ENCODE peak calls at places on chromosomes 12 and 14, in nine cellular contexts. One of them, this sample, is unnamed.

GRCh38 chr12:46299846-46300245 is 31.0 kb upstream of the SLC38A1 start:
- DNase-seq in posterior vena cava: no peak
- DNase-seq in A549: no peak
- DNase-seq in OCI-LY7: no peak
- DNase-seq in AML-193: no peak
- DNase-seq in pancreas: no peak
- DNase-seq in ELR: no peak
- DNase-seq in posterior cingulate gyrus: no peak
- DNase-seq in NCI-H1417: peak
- DNase-seq in this sample: no peak

GRCh38 chr14:24576766-24577165 is 716 bp upstream of the CTSG start:
- DNase-seq in posterior vena cava: no peak
- DNase-seq in A549: no peak
- DNase-seq in OCI-LY7: no peak
- DNase-seq in AML-193: peak
- DNase-seq in pancreas: no peak
- DNase-seq in ELR: no peak
- DNase-seq in posterior cingulate gyrus: no peak
- DNase-seq in NCI-H1417: no peak
- DNase-seq in this sample: no peak

GRCh38 chr12:58575281-58575680 is 345.0 kb downstream of the LRIG3 start:
- DNase-seq in posterior vena cava: no peak
- DNase-seq in A549: no peak
- DNase-seq in OCI-LY7: no peak
- DNase-seq in AML-193: no peak
- DNase-seq in pancreas: no peak
- DNase-seq in ELR: peak
- DNase-seq in posterior cingulate gyrus: no peak
- DNase-seq in NCI-H1417: no peak
- DNase-seq in this sample: no peak

GRCh38 chr12:49643961-49644619 is 20.7 kb downstream of the PRPF40B start:
- DNase-seq in posterior vena cava: no peak
- DNase-seq in A549: no peak
- DNase-seq in OCI-LY7: no peak
- DNase-seq in AML-193: no peak
- DNase-seq in pancreas: peak
- DNase-seq in ELR: no peak
- DNase-seq in posterior cingulate gyrus: no peak
- DNase-seq in NCI-H1417: no peak
- DNase-seq in this sample: no peak

GRCh38 chr12:100234166-100234565 is 32.7 kb downstream of the DEPDC4 start:
- DNase-seq in posterior vena cava: no peak
- DNase-seq in A549: no peak
- DNase-seq in OCI-LY7: no peak
- DNase-seq in AML-193: no peak
- DNase-seq in pancreas: no peak
- DNase-seq in ELR: peak
- DNase-seq in posterior cingulate gyrus: no peak
- DNase-seq in NCI-H1417: no peak
- DNase-seq in this sample: no peak

GRCh38 chr12:82638324-82638723 is 48.4 kb upstream of the TMTC2 start:
- DNase-seq in posterior vena cava: no peak
- DNase-seq in A549: no peak
- DNase-seq in OCI-LY7: no peak
- DNase-seq in AML-193: no peak
- DNase-seq in pancreas: no peak
- DNase-seq in ELR: no peak
- DNase-seq in posterior cingulate gyrus: no peak
- DNase-seq in NCI-H1417: no peak
- DNase-seq in this sample: no peak

GRCh38 chr14:69592923-69593677 is 18.3 kb upstream of the SUSD6 start:
- DNase-seq in posterior vena cava: peak
- DNase-seq in A549: no peak
- DNase-seq in OCI-LY7: no peak
- DNase-seq in AML-193: no peak
- DNase-seq in pancreas: no peak
- DNase-seq in ELR: no peak
- DNase-seq in posterior cingulate gyrus: no peak
- DNase-seq in NCI-H1417: no peak
- DNase-seq in this sample: no peak

GRCh38 chr12:94230357-94230905 is 82.1 kb downstream of the PLXNC1 start:
- DNase-seq in posterior vena cava: no peak
- DNase-seq in A549: no peak
- DNase-seq in OCI-LY7: peak
- DNase-seq in AML-193: no peak
- DNase-seq in pancreas: no peak
- DNase-seq in ELR: no peak
- DNase-seq in posterior cingulate gyrus: no peak
- DNase-seq in NCI-H1417: no peak
- DNase-seq in this sample: no peak

GRCh38 chr12:95637010-95637409 is 85.7 kb upstream of the USP44 start:
- DNase-seq in posterior vena cava: no peak
- DNase-seq in A549: no peak
- DNase-seq in OCI-LY7: no peak
- DNase-seq in AML-193: no peak
- DNase-seq in pancreas: no peak
- DNase-seq in ELR: no peak
- DNase-seq in posterior cingulate gyrus: no peak
- DNase-seq in NCI-H1417: no peak
- DNase-seq in this sample: no peak

GRCh38 chr14:97564334-97564733 is 767.2 kb downstream of the VRK1 start:
- DNase-seq in posterior vena cava: no peak
- DNase-seq in A549: no peak
- DNase-seq in OCI-LY7: no peak
- DNase-seq in AML-193: no peak
- DNase-seq in pancreas: no peak
- DNase-seq in ELR: no peak
- DNase-seq in posterior cingulate gyrus: no peak
- DNase-seq in NCI-H1417: no peak
- DNase-seq in this sample: no peak

GRCh38 chr14:73800970-73801515 is 50.6 kb upstream of the PTGR2 start:
- DNase-seq in posterior vena cava: no peak
- DNase-seq in A549: no peak
- DNase-seq in OCI-LY7: no peak
- DNase-seq in AML-193: no peak
- DNase-seq in pancreas: no peak
- DNase-seq in ELR: no peak
- DNase-seq in posterior cingulate gyrus: no peak
- DNase-seq in NCI-H1417: no peak
- DNase-seq in this sample: no peak

GRCh38 chr12:105922670-105923102 is 216.1 kb downstream of the NUAK1 start:
- DNase-seq in posterior vena cava: no peak
- DNase-seq in A549: peak
- DNase-seq in OCI-LY7: no peak
- DNase-seq in AML-193: no peak
- DNase-seq in pancreas: no peak
- DNase-seq in ELR: peak
- DNase-seq in posterior cingulate gyrus: no peak
- DNase-seq in NCI-H1417: no peak
- DNase-seq in this sample: no peak

GRCh38 chr14:58808828-58809227 is 171.1 kb downstream of the DACT1 start:
- DNase-seq in posterior vena cava: no peak
- DNase-seq in A549: peak
- DNase-seq in OCI-LY7: no peak
- DNase-seq in AML-193: no peak
- DNase-seq in pancreas: no peak
- DNase-seq in ELR: peak
- DNase-seq in posterior cingulate gyrus: peak
- DNase-seq in NCI-H1417: peak
- DNase-seq in this sample: no peak

GRCh38 chr12:45259732-45260480 is 44.0 kb downstream of the ANO6 start:
- DNase-seq in posterior vena cava: no peak
- DNase-seq in A549: peak
- DNase-seq in OCI-LY7: no peak
- DNase-seq in AML-193: peak
- DNase-seq in pancreas: no peak
- DNase-seq in ELR: peak
- DNase-seq in posterior cingulate gyrus: no peak
- DNase-seq in NCI-H1417: no peak
- DNase-seq in this sample: no peak

GRCh38 chr12:119601877-119602536 is 8.4 kb downstream of the TMEM233 start:
- DNase-seq in posterior vena cava: no peak
- DNase-seq in A549: no peak
- DNase-seq in OCI-LY7: no peak
- DNase-seq in AML-193: no peak
- DNase-seq in pancreas: no peak
- DNase-seq in ELR: no peak
- DNase-seq in posterior cingulate gyrus: no peak
- DNase-seq in NCI-H1417: no peak
- DNase-seq in this sample: no peak

GRCh38 chr12:48851883-48852733 is at the start of gene DDX23:
- DNase-seq in posterior vena cava: peak
- DNase-seq in A549: peak
- DNase-seq in OCI-LY7: peak
- DNase-seq in AML-193: peak
- DNase-seq in pancreas: peak
- DNase-seq in ELR: peak
- DNase-seq in posterior cingulate gyrus: peak
- DNase-seq in NCI-H1417: peak
- DNase-seq in this sample: peak

GRCh38 chr14:92546347-92547053 is 32.9 kb downstream of the RIN3 start:
- DNase-seq in posterior vena cava: no peak
- DNase-seq in A549: peak
- DNase-seq in OCI-LY7: no peak
- DNase-seq in AML-193: no peak
- DNase-seq in pancreas: no peak
- DNase-seq in ELR: peak
- DNase-seq in posterior cingulate gyrus: no peak
- DNase-seq in NCI-H1417: no peak
- DNase-seq in this sample: no peak

GRCh38 chr12:67067453-67068203 is 201.5 kb upstream of the CAND1 start:
- DNase-seq in posterior vena cava: no peak
- DNase-seq in A549: peak
- DNase-seq in OCI-LY7: no peak
- DNase-seq in AML-193: no peak
- DNase-seq in pancreas: no peak
- DNase-seq in ELR: no peak
- DNase-seq in posterior cingulate gyrus: no peak
- DNase-seq in NCI-H1417: no peak
- DNase-seq in this sample: no peak

GRCh38 chr12:89156862-89157262 is 195.4 kb downstream of the DUSP6 start:
- DNase-seq in posterior vena cava: no peak
- DNase-seq in A549: no peak
- DNase-seq in OCI-LY7: no peak
- DNase-seq in AML-193: peak
- DNase-seq in pancreas: no peak
- DNase-seq in ELR: peak
- DNase-seq in posterior cingulate gyrus: no peak
- DNase-seq in NCI-H1417: no peak
- DNase-seq in this sample: no peak

GRCh38 chr12:121253638-121254335 is 42.7 kb downstream of the CAMKK2 start:
- DNase-seq in posterior vena cava: no peak
- DNase-seq in A549: no peak
- DNase-seq in OCI-LY7: no peak
- DNase-seq in AML-193: no peak
- DNase-seq in pancreas: peak
- DNase-seq in ELR: no peak
- DNase-seq in posterior cingulate gyrus: no peak
- DNase-seq in NCI-H1417: no peak
- DNase-seq in this sample: no peak

GRCh38 chr14:54572316-54572715 is 5.4 kb downstream of the SAMD4A start:
- DNase-seq in posterior vena cava: no peak
- DNase-seq in A549: peak
- DNase-seq in OCI-LY7: peak
- DNase-seq in AML-193: peak
- DNase-seq in pancreas: no peak
- DNase-seq in ELR: peak
- DNase-seq in posterior cingulate gyrus: no peak
- DNase-seq in NCI-H1417: peak
- DNase-seq in this sample: no peak

GRCh38 chr12:124273630-124274029 is 21.3 kb upstream of the RFLNA start:
- DNase-seq in posterior vena cava: peak
- DNase-seq in A549: peak
- DNase-seq in OCI-LY7: peak
- DNase-seq in AML-193: peak
- DNase-seq in pancreas: no peak
- DNase-seq in ELR: peak
- DNase-seq in posterior cingulate gyrus: no peak
- DNase-seq in NCI-H1417: no peak
- DNase-seq in this sample: peak

GRCh38 chr12:117774986-117775775 is 193.6 kb downstream of the KSR2 start:
- DNase-seq in posterior vena cava: no peak
- DNase-seq in A549: no peak
- DNase-seq in OCI-LY7: no peak
- DNase-seq in AML-193: no peak
- DNase-seq in pancreas: no peak
- DNase-seq in ELR: no peak
- DNase-seq in posterior cingulate gyrus: no peak
- DNase-seq in NCI-H1417: peak
- DNase-seq in this sample: no peak

GRCh38 chr12:1829306-1829900 is 9.0 kb downstream of the LRTM2 start:
- DNase-seq in posterior vena cava: no peak
- DNase-seq in A549: no peak
- DNase-seq in OCI-LY7: no peak
- DNase-seq in AML-193: no peak
- DNase-seq in pancreas: no peak
- DNase-seq in ELR: no peak
- DNase-seq in posterior cingulate gyrus: no peak
- DNase-seq in NCI-H1417: no peak
- DNase-seq in this sample: no peak

GRCh38 chr12:59444932-59445331 is 150.9 kb upstream of the SLC16A7 start:
- DNase-seq in posterior vena cava: no peak
- DNase-seq in A549: no peak
- DNase-seq in OCI-LY7: no peak
- DNase-seq in AML-193: peak
- DNase-seq in pancreas: no peak
- DNase-seq in ELR: peak
- DNase-seq in posterior cingulate gyrus: no peak
- DNase-seq in NCI-H1417: no peak
- DNase-seq in this sample: no peak

GRCh38 chr12:65039306-65039705 is 81.8 kb downstream of the WIF1 start:
- DNase-seq in posterior vena cava: no peak
- DNase-seq in A549: no peak
- DNase-seq in OCI-LY7: no peak
- DNase-seq in AML-193: no peak
- DNase-seq in pancreas: no peak
- DNase-seq in ELR: no peak
- DNase-seq in posterior cingulate gyrus: no peak
- DNase-seq in NCI-H1417: no peak
- DNase-seq in this sample: no peak

GRCh38 chr14:60653388-60653690 is 4.1 kb upstream of the SIX1 start:
- DNase-seq in posterior vena cava: no peak
- DNase-seq in A549: no peak
- DNase-seq in OCI-LY7: no peak
- DNase-seq in AML-193: no peak
- DNase-seq in pancreas: no peak
- DNase-seq in ELR: no peak
- DNase-seq in posterior cingulate gyrus: no peak
- DNase-seq in NCI-H1417: peak
- DNase-seq in this sample: peak

GRCh38 chr14:74658535-74659130 is 46.6 kb upstream of the LTBP2 start:
- DNase-seq in posterior vena cava: no peak
- DNase-seq in A549: no peak
- DNase-seq in OCI-LY7: no peak
- DNase-seq in AML-193: no peak
- DNase-seq in pancreas: no peak
- DNase-seq in ELR: peak
- DNase-seq in posterior cingulate gyrus: no peak
- DNase-seq in NCI-H1417: no peak
- DNase-seq in this sample: no peak

GRCh38 chr14:76348898-76349297 is 27.0 kb upstream of the ESRRB start:
- DNase-seq in posterior vena cava: peak
- DNase-seq in A549: no peak
- DNase-seq in OCI-LY7: no peak
- DNase-seq in AML-193: no peak
- DNase-seq in pancreas: no peak
- DNase-seq in ELR: peak
- DNase-seq in posterior cingulate gyrus: no peak
- DNase-seq in NCI-H1417: no peak
- DNase-seq in this sample: no peak

GRCh38 chr12:65510584-65511050 is 232.1 kb downstream of the MSRB3 start:
- DNase-seq in posterior vena cava: peak
- DNase-seq in A549: no peak
- DNase-seq in OCI-LY7: no peak
- DNase-seq in AML-193: no peak
- DNase-seq in pancreas: peak
- DNase-seq in ELR: no peak
- DNase-seq in posterior cingulate gyrus: peak
- DNase-seq in NCI-H1417: no peak
- DNase-seq in this sample: no peak

GRCh38 chr14:102124419-102124818 is 15.3 kb upstream of the WDR20 start:
- DNase-seq in posterior vena cava: peak
- DNase-seq in A549: no peak
- DNase-seq in OCI-LY7: no peak
- DNase-seq in AML-193: no peak
- DNase-seq in pancreas: no peak
- DNase-seq in ELR: no peak
- DNase-seq in posterior cingulate gyrus: no peak
- DNase-seq in NCI-H1417: no peak
- DNase-seq in this sample: no peak

This sample was measured in GM13977.